ENCODE peak calls at places on chromosome 13, in seven cellular contexts. One of them, this sample, is unnamed.

GRCh38 chr13:21344662-21345176 is 114.4 kb downstream of the ZDHHC20 start:
- DNase-seq in BJ: no peak
- DNase-seq in cardiac muscle cell: no peak
- DNase-seq in GM23338: no peak
- DNase-seq in left ventricle myocardium inferior: no peak
- DNase-seq in Peyer's patch: no peak
- DNase-seq in psoas muscle: no peak
- DNase-seq in this sample: no peak

GRCh38 chr13:86960876-86961275 is 710.3 kb upstream of the SLITRK5 start:
- DNase-seq in cardiac muscle cell: no peak
- DNase-seq in psoas muscle: no peak
- DNase-seq in left ventricle myocardium inferior: no peak
- DNase-seq in BJ: no peak
- DNase-seq in Peyer's patch: no peak
- DNase-seq in GM23338: no peak
- DNase-seq in this sample: no peak

GRCh38 chr13:47146136-47146535 is 249.3 kb upstream of the HTR2A start:
- DNase-seq in cardiac muscle cell: peak; percentile 8
- DNase-seq in Peyer's patch: no peak
- DNase-seq in left ventricle myocardium inferior: no peak
- DNase-seq in BJ: no peak
- DNase-seq in psoas muscle: no peak
- DNase-seq in GM23338: no peak
- DNase-seq in this sample: no peak

GRCh38 chr13:101325423-101325822 is 90.9 kb downstream of the NALCN start:
- DNase-seq in left ventricle myocardium inferior: no peak
- DNase-seq in BJ: no peak
- DNase-seq in Peyer's patch: no peak
- DNase-seq in cardiac muscle cell: no peak
- DNase-seq in GM23338: no peak
- DNase-seq in psoas muscle: no peak
- DNase-seq in this sample: peak; percentile 37

GRCh38 chr13:90884066-90884465 is 463.4 kb upstream of the MIR17HG start:
- DNase-seq in cardiac muscle cell: no peak
- DNase-seq in BJ: no peak
- DNase-seq in GM23338: no peak
- DNase-seq in Peyer's patch: no peak
- DNase-seq in left ventricle myocardium inferior: no peak
- DNase-seq in psoas muscle: no peak
- DNase-seq in this sample: peak; percentile 31

GRCh38 chr13:49374585-49375290 is 69.1 kb downstream of the CAB39L start:
- DNase-seq in GM23338: no peak
- DNase-seq in left ventricle myocardium inferior: no peak
- DNase-seq in psoas muscle: no peak
- DNase-seq in Peyer's patch: no peak
- DNase-seq in cardiac muscle cell: peak; percentile 54
- DNase-seq in BJ: peak; percentile 53
- DNase-seq in this sample: no peak

GRCh38 chr13:57552441-57552840 is 79.1 kb upstream of the PCDH17 start:
- DNase-seq in cardiac muscle cell: no peak
- DNase-seq in GM23338: no peak
- DNase-seq in BJ: no peak
- DNase-seq in psoas muscle: no peak
- DNase-seq in Peyer's patch: no peak
- DNase-seq in left ventricle myocardium inferior: no peak
- DNase-seq in this sample: no peak

GRCh38 chr13:50894504-50894903 is 15.1 kb upstream of the RNASEH2B start:
- DNase-seq in cardiac muscle cell: no peak
- DNase-seq in psoas muscle: no peak
- DNase-seq in GM23338: no peak
- DNase-seq in Peyer's patch: no peak
- DNase-seq in BJ: no peak
- DNase-seq in left ventricle myocardium inferior: no peak
- DNase-seq in this sample: no peak

GRCh38 chr13:74575729-74576125 is 441.5 kb upstream of the KLF12 start:
- DNase-seq in psoas muscle: peak; percentile 68
- DNase-seq in BJ: no peak
- DNase-seq in cardiac muscle cell: peak; percentile 70
- DNase-seq in Peyer's patch: peak; percentile 57
- DNase-seq in GM23338: peak; percentile 86
- DNase-seq in left ventricle myocardium inferior: peak; percentile 88
- DNase-seq in this sample: peak; percentile 93

GRCh38 chr13:98056839-98057410 is 86.0 kb upstream of the FARP1 start:
- DNase-seq in cardiac muscle cell: no peak
- DNase-seq in psoas muscle: no peak
- DNase-seq in Peyer's patch: no peak
- DNase-seq in left ventricle myocardium inferior: no peak
- DNase-seq in BJ: no peak
- DNase-seq in GM23338: no peak
- DNase-seq in this sample: no peak

GRCh38 chr13:77009011-77009410 is 17.1 kb downstream of the CLN5 start:
- DNase-seq in psoas muscle: no peak
- DNase-seq in GM23338: no peak
- DNase-seq in Peyer's patch: no peak
- DNase-seq in left ventricle myocardium inferior: no peak
- DNase-seq in BJ: no peak
- DNase-seq in cardiac muscle cell: no peak
- DNase-seq in this sample: no peak

GRCh38 chr13:112943309-112944125 is 25.5 kb upstream of the MCF2L start:
- DNase-seq in GM23338: peak; percentile 72
- DNase-seq in left ventricle myocardium inferior: peak; percentile 55
- DNase-seq in Peyer's patch: peak; percentile 55
- DNase-seq in BJ: no peak
- DNase-seq in cardiac muscle cell: peak; percentile 35
- DNase-seq in psoas muscle: peak; percentile 48
- DNase-seq in this sample: peak; percentile 83

GRCh38 chr13:47256618-47257017 is 359.8 kb upstream of the HTR2A start:
- DNase-seq in BJ: peak; percentile 32
- DNase-seq in left ventricle myocardium inferior: no peak
- DNase-seq in psoas muscle: no peak
- DNase-seq in Peyer's patch: no peak
- DNase-seq in GM23338: no peak
- DNase-seq in cardiac muscle cell: peak; percentile 74
- DNase-seq in this sample: no peak

GRCh38 chr13:24307211-24308067 is 1.9 kb upstream of the C1QTNF9 start:
- DNase-seq in Peyer's patch: no peak
- DNase-seq in left ventricle myocardium inferior: no peak
- DNase-seq in BJ: no peak
- DNase-seq in cardiac muscle cell: peak; percentile 3
- DNase-seq in psoas muscle: no peak
- DNase-seq in GM23338: no peak
- DNase-seq in this sample: no peak

GRCh38 chr13:109647046-109647445 is 139.3 kb downstream of the IRS2 start:
- DNase-seq in GM23338: no peak
- DNase-seq in cardiac muscle cell: peak; percentile 88
- DNase-seq in left ventricle myocardium inferior: no peak
- DNase-seq in Peyer's patch: no peak
- DNase-seq in psoas muscle: no peak
- DNase-seq in BJ: no peak
- DNase-seq in this sample: no peak

GRCh38 chr13:113625965-113626661 is 31.9 kb downstream of the ATP4B start:
- DNase-seq in Peyer's patch: no peak
- DNase-seq in GM23338: no peak
- DNase-seq in cardiac muscle cell: peak; percentile 52
- DNase-seq in psoas muscle: no peak
- DNase-seq in BJ: peak; percentile 71
- DNase-seq in left ventricle myocardium inferior: peak; percentile 2
- DNase-seq in this sample: no peak

GRCh38 chr13:30017880-30018279 is 167.5 kb upstream of the UBL3 start:
- DNase-seq in left ventricle myocardium inferior: no peak
- DNase-seq in psoas muscle: no peak
- DNase-seq in BJ: no peak
- DNase-seq in cardiac muscle cell: no peak
- DNase-seq in GM23338: peak; percentile 43
- DNase-seq in Peyer's patch: no peak
- DNase-seq in this sample: no peak

GRCh38 chr13:36820222-36820621 is 1.2 kb downstream of the RFXAP start:
- DNase-seq in cardiac muscle cell: no peak
- DNase-seq in Peyer's patch: no peak
- DNase-seq in left ventricle myocardium inferior: no peak
- DNase-seq in BJ: no peak
- DNase-seq in GM23338: no peak
- DNase-seq in psoas muscle: no peak
- DNase-seq in this sample: no peak

GRCh38 chr13:36818483-36819063 is 449 bp upstream of the RFXAP start:
- DNase-seq in psoas muscle: no peak
- DNase-seq in left ventricle myocardium inferior: no peak
- DNase-seq in cardiac muscle cell: no peak
- DNase-seq in GM23338: no peak
- DNase-seq in BJ: no peak
- DNase-seq in Peyer's patch: no peak
- DNase-seq in this sample: no peak

GRCh38 chr13:36819811-36820140 is 754 bp downstream of the RFXAP start:
- DNase-seq in psoas muscle: no peak
- DNase-seq in BJ: no peak
- DNase-seq in GM23338: peak; percentile 65
- DNase-seq in Peyer's patch: no peak
- DNase-seq in left ventricle myocardium inferior: no peak
- DNase-seq in cardiac muscle cell: peak; percentile 33
- DNase-seq in this sample: peak; percentile 12

GRCh38 chr13:36819064-36819810 is at the start of gene RFXAP:
- DNase-seq in Peyer's patch: peak; percentile 96
- DNase-seq in BJ: peak; percentile 24
- DNase-seq in left ventricle myocardium inferior: peak; percentile 90
- DNase-seq in psoas muscle: peak; percentile 93
- DNase-seq in GM23338: peak; percentile 94
- DNase-seq in cardiac muscle cell: peak; percentile 92
- DNase-seq in this sample: peak; percentile 76

GRCh38 chr13:36822786-36823185 is 3.8 kb downstream of the RFXAP start:
- DNase-seq in Peyer's patch: no peak
- DNase-seq in cardiac muscle cell: peak; percentile 15
- DNase-seq in GM23338: no peak
- DNase-seq in left ventricle myocardium inferior: no peak
- DNase-seq in BJ: no peak
- DNase-seq in psoas muscle: no peak
- DNase-seq in this sample: no peak
- H3K4me3 ChIP-seq in Peyer's patch: no peak overlapping the region
- H3K4me3 ChIP-seq in cardiac muscle cell: no peak overlapping the region
- H3K4me3 ChIP-seq in GM23338: no peak overlapping the region
- H3K4me3 ChIP-seq in left ventricle myocardium inferior: no peak overlapping the region
- H3K4me3 ChIP-seq in BJ: no peak overlapping the region
- H3K4me3 ChIP-seq in psoas muscle: no peak overlapping the region
- H3K4me3 ChIP-seq in this sample: no peak overlapping the region

GRCh38 chr13:79688741-79689140 is 207.8 kb downstream of the NDFIP2 start:
- DNase-seq in Peyer's patch: no peak
- DNase-seq in left ventricle myocardium inferior: no peak
- DNase-seq in cardiac muscle cell: no peak
- DNase-seq in BJ: no peak
- DNase-seq in GM23338: no peak
- DNase-seq in psoas muscle: no peak
- DNase-seq in this sample: no peak

DNA sequence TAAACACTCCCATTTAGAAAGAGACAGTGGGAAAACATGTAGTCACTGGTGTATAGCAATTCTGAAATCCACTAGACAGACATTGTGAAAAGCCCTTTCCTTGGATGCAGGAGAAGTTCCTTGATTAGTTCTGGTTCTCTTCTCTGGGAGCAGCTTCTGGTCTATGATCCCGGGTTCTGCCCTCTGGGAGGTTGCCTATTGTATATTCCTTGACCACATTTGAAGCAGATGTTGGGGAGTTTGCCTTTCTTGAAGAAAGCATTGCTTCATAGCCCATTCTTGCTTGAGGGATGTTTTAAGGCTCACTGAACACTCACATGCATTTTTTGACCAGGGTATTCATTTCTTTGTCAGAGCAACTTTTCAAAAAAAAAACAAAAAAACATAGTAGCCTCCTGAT is 211.9 kb downstream of the NDFIP2 start:
- DNase-seq in psoas muscle: no peak
- DNase-seq in GM23338: no peak
- DNase-seq in Peyer's patch: no peak
- DNase-seq in BJ: no peak
- DNase-seq in cardiac muscle cell: no peak
- DNase-seq in left ventricle myocardium inferior: no peak
- DNase-seq in this sample: no peak
- H3K4me3 ChIP-seq in psoas muscle: no peak overlapping the region
- H3K4me3 ChIP-seq in GM23338: no peak overlapping the region
- H3K4me3 ChIP-seq in Peyer's patch: no peak overlapping the region
- H3K4me3 ChIP-seq in BJ: no peak overlapping the region
- H3K4me3 ChIP-seq in cardiac muscle cell: no peak overlapping the region
- H3K4me3 ChIP-seq in left ventricle myocardium inferior: no peak overlapping the region
- H3K4me3 ChIP-seq in this sample: no peak overlapping the region

DNA sequence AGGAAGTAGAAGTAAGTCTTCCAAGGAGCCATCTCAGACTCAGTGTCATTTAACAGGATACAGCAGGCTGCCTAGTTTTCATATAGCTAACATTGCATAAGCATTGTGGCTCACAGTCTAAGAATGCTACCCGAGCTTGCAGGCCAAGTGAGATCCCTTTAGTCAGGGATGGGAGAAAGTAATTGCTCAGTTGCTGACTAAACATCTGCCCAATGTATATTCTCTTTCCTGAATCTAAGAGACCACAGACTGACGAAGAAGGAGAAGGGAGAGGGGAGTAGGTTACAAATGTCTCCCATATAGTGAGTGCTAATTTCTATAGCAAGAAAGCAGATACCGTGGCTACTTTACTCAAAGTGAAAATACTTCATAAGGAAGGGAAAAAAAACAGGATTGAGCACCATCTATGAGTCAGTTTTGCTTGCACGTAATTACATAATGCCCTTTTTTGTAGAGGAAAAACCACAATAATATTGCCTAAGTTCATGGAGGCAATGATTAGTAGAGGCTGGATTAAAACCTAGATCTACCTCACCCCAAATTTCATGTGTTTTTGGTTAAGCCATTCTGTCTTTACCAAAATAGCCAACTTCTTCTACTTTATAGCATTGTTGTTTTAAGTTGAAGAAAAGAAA is 454.0 kb downstream of the COG6 start:
- DNase-seq in BJ: peak; percentile 82
- DNase-seq in left ventricle myocardium inferior: no peak
- DNase-seq in Peyer's patch: no peak
- DNase-seq in cardiac muscle cell: peak; percentile 95
- DNase-seq in psoas muscle: peak; percentile 22
- DNase-seq in GM23338: no peak
- DNase-seq in this sample: no peak
- H3K4me3 ChIP-seq in BJ: no peak overlapping the region
- H3K4me3 ChIP-seq in left ventricle myocardium inferior: no peak overlapping the region
- H3K4me3 ChIP-seq in Peyer's patch: no peak overlapping the region
- H3K4me3 ChIP-seq in cardiac muscle cell: no peak overlapping the region
- H3K4me3 ChIP-seq in psoas muscle: no peak overlapping the region
- H3K4me3 ChIP-seq in GM23338: no peak overlapping the region
- H3K4me3 ChIP-seq in this sample: no peak overlapping the region

DNA sequence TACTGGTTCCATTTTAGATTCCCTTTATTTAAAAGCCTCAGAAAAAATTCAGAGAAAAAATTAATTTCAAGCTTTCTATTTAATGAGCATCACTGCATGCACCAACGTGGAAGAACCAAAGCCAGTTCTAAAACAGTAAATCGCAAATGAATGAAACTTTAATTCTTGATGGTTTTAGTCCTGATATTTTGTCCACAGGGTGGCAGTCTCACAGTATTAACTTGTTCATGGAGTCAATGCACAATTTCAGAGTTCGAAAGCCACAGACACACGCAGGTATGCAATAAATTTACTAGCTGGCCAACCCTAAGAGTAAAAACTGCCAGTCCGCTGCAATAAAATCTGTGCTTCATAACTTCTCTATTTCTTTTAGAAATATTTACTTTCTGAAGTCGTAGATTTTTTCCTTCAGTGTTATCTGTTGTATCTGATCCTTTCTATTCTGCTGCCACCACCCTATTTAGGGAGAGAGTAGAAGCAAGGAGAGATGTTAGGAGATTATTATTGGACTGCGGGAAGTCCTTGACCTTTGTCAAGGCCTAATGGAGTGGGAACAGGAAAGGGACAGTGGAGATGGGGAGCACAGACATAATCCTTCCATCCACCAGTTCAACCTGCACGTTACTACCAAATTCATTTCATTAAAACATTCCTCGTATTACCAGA is 7.0 kb upstream of the WBP4 start:
- DNase-seq in BJ: peak; percentile 55
- DNase-seq in left ventricle myocardium inferior: no peak
- DNase-seq in GM23338: peak; percentile 63
- DNase-seq in psoas muscle: no peak
- DNase-seq in cardiac muscle cell: peak; percentile 64
- DNase-seq in Peyer's patch: peak; percentile 69
- DNase-seq in this sample: no peak
- H3K4me3 ChIP-seq in BJ: no peak overlapping the region
- H3K4me3 ChIP-seq in left ventricle myocardium inferior: peak overlapping the region; percentile 33
- H3K4me3 ChIP-seq in GM23338: no peak overlapping the region
- H3K4me3 ChIP-seq in psoas muscle: peak overlapping the region; percentile 8
- H3K4me3 ChIP-seq in cardiac muscle cell: no peak overlapping the region
- H3K4me3 ChIP-seq in Peyer's patch: no peak overlapping the region
- H3K4me3 ChIP-seq in this sample: no peak overlapping the region